ENCODE peak calls at places on chromosomes 3 and 15, in seven cellular contexts. One of them, this sample, is unnamed.

GRCh38 chr3:45642731-45643152 is 46.5 kb upstream of the SACM1L start:
- DNase-seq in CD8-positive, alpha-beta T cell: no peak
- DNase-seq in cardiac fibroblast: peak; percentile 46
- DNase-seq in Calu3: no peak
- DNase-seq in colonic mucosa: no peak
- DNase-seq in GM10248: no peak
- DNase-seq in bronchial epithelial cell: no peak
- DNase-seq in this sample: peak; percentile 35

GRCh38 chr3:114299925-114300624 is 6.2 kb downstream of the TIGIT start:
- DNase-seq in GM10248: no peak
- DNase-seq in Calu3: no peak
- DNase-seq in cardiac fibroblast: no peak
- DNase-seq in CD8-positive, alpha-beta T cell: no peak
- DNase-seq in bronchial epithelial cell: no peak
- DNase-seq in colonic mucosa: no peak
- DNase-seq in this sample: no peak

GRCh38 chr15:80495406-80495942 is 91.3 kb downstream of the ARNT2 start:
- DNase-seq in CD8-positive, alpha-beta T cell: no peak
- DNase-seq in bronchial epithelial cell: no peak
- DNase-seq in GM10248: no peak
- DNase-seq in Calu3: no peak
- DNase-seq in cardiac fibroblast: no peak
- DNase-seq in colonic mucosa: no peak
- DNase-seq in this sample: no peak

GRCh38 chr15:63067976-63068743 is 25.6 kb downstream of the TPM1 start:
- DNase-seq in bronchial epithelial cell: no peak
- DNase-seq in colonic mucosa: no peak
- DNase-seq in GM10248: no peak
- DNase-seq in cardiac fibroblast: peak; percentile 23
- DNase-seq in Calu3: no peak
- DNase-seq in CD8-positive, alpha-beta T cell: no peak
- DNase-seq in this sample: no peak

GRCh38 chr15:63908986-63909385 is 75.2 kb upstream of the HERC1 start:
- DNase-seq in bronchial epithelial cell: peak; percentile 84
- DNase-seq in colonic mucosa: no peak
- DNase-seq in GM10248: no peak
- DNase-seq in Calu3: no peak
- DNase-seq in cardiac fibroblast: peak; percentile 21
- DNase-seq in CD8-positive, alpha-beta T cell: no peak
- DNase-seq in this sample: peak; percentile 63

GRCh38 chr3:76970006-76970680 is 69.8 kb upstream of the ROBO2 start:
- DNase-seq in Calu3: no peak
- DNase-seq in GM10248: no peak
- DNase-seq in CD8-positive, alpha-beta T cell: no peak
- DNase-seq in colonic mucosa: no peak
- DNase-seq in cardiac fibroblast: no peak
- DNase-seq in bronchial epithelial cell: no peak
- DNase-seq in this sample: no peak

GRCh38 chr15:27679621-27680521 is 419.2 kb downstream of the OCA2 start:
- DNase-seq in Calu3: no peak
- DNase-seq in GM10248: no peak
- DNase-seq in cardiac fibroblast: no peak
- DNase-seq in bronchial epithelial cell: no peak
- DNase-seq in CD8-positive, alpha-beta T cell: no peak
- DNase-seq in colonic mucosa: no peak
- DNase-seq in this sample: no peak

GRCh38 chr3:63470745-63471144 is 181.7 kb upstream of the SNTN start:
- DNase-seq in colonic mucosa: no peak
- DNase-seq in Calu3: no peak
- DNase-seq in bronchial epithelial cell: no peak
- DNase-seq in cardiac fibroblast: no peak
- DNase-seq in CD8-positive, alpha-beta T cell: no peak
- DNase-seq in GM10248: no peak
- DNase-seq in this sample: no peak

GRCh38 chr15:64842986-64843561 is 1.4 kb downstream of the PLEKHO2 start:
- DNase-seq in CD8-positive, alpha-beta T cell: no peak
- DNase-seq in colonic mucosa: no peak
- DNase-seq in GM10248: no peak
- DNase-seq in bronchial epithelial cell: no peak
- DNase-seq in Calu3: no peak
- DNase-seq in cardiac fibroblast: peak; percentile 69
- DNase-seq in this sample: peak; percentile 62

GRCh38 chr3:47874913-47875312 is 72.0 kb downstream of the DHX30 start:
- DNase-seq in GM10248: no peak
- DNase-seq in bronchial epithelial cell: peak; percentile 87
- DNase-seq in Calu3: no peak
- DNase-seq in CD8-positive, alpha-beta T cell: no peak
- DNase-seq in colonic mucosa: no peak
- DNase-seq in cardiac fibroblast: no peak
- DNase-seq in this sample: no peak

GRCh38 chr15:39444729-39445470 is 136.0 kb upstream of the THBS1 start:
- DNase-seq in GM10248: no peak
- DNase-seq in CD8-positive, alpha-beta T cell: no peak
- DNase-seq in bronchial epithelial cell: no peak
- DNase-seq in cardiac fibroblast: no peak
- DNase-seq in colonic mucosa: no peak
- DNase-seq in Calu3: no peak
- DNase-seq in this sample: peak; percentile 24

GRCh38 chr3:43055806-43056770 is 49.8 kb downstream of the POMGNT2 start:
- DNase-seq in CD8-positive, alpha-beta T cell: no peak
- DNase-seq in bronchial epithelial cell: no peak
- DNase-seq in colonic mucosa: no peak
- DNase-seq in cardiac fibroblast: no peak
- DNase-seq in GM10248: no peak
- DNase-seq in Calu3: no peak
- DNase-seq in this sample: no peak

GRCh38 chr15:67827561-67828378 is 2.5 kb downstream of the SKOR1 start:
- DNase-seq in Calu3: no peak
- DNase-seq in GM10248: no peak
- DNase-seq in CD8-positive, alpha-beta T cell: no peak
- DNase-seq in colonic mucosa: no peak
- DNase-seq in cardiac fibroblast: no peak
- DNase-seq in bronchial epithelial cell: no peak
- DNase-seq in this sample: no peak

GRCh38 chr3:195705081-195705991 is 15.4 kb upstream of the MUC20 start:
- DNase-seq in GM10248: no peak
- DNase-seq in colonic mucosa: no peak
- DNase-seq in cardiac fibroblast: no peak
- DNase-seq in Calu3: no peak
- DNase-seq in bronchial epithelial cell: no peak
- DNase-seq in CD8-positive, alpha-beta T cell: no peak
- DNase-seq in this sample: no peak

GRCh38 chr3:131535131-131535530 is 32.4 kb upstream of the MRPL3 start:
- DNase-seq in colonic mucosa: no peak
- DNase-seq in GM10248: no peak
- DNase-seq in Calu3: no peak
- DNase-seq in CD8-positive, alpha-beta T cell: no peak
- DNase-seq in bronchial epithelial cell: peak; percentile 13
- DNase-seq in cardiac fibroblast: no peak
- DNase-seq in this sample: peak; percentile 71

GRCh38 chr3:11438636-11439035 is 166.4 kb downstream of the ATG7 start:
- DNase-seq in bronchial epithelial cell: no peak
- DNase-seq in CD8-positive, alpha-beta T cell: no peak
- DNase-seq in cardiac fibroblast: peak; percentile 36
- DNase-seq in colonic mucosa: no peak
- DNase-seq in GM10248: no peak
- DNase-seq in Calu3: no peak
- DNase-seq in this sample: no peak

GRCh38 chr3:23712656-23713559 is 92.8 kb upstream of the UBE2E1 start:
- DNase-seq in Calu3: peak; percentile 27
- DNase-seq in bronchial epithelial cell: peak; percentile 28
- DNase-seq in CD8-positive, alpha-beta T cell: no peak
- DNase-seq in cardiac fibroblast: peak; percentile 69
- DNase-seq in colonic mucosa: no peak
- DNase-seq in GM10248: no peak
- DNase-seq in this sample: peak; percentile 86

GRCh38 chr15:68326711-68327412 is 49.3 kb downstream of the FEM1B start:
- DNase-seq in bronchial epithelial cell: no peak
- DNase-seq in Calu3: no peak
- DNase-seq in CD8-positive, alpha-beta T cell: no peak
- DNase-seq in colonic mucosa: no peak
- DNase-seq in GM10248: no peak
- DNase-seq in cardiac fibroblast: no peak
- DNase-seq in this sample: no peak

GRCh38 chr3:190532626-190533155 is 18.8 kb downstream of the IL1RAP start:
- DNase-seq in cardiac fibroblast: no peak
- DNase-seq in colonic mucosa: no peak
- DNase-seq in CD8-positive, alpha-beta T cell: no peak
- DNase-seq in GM10248: no peak
- DNase-seq in Calu3: no peak
- DNase-seq in bronchial epithelial cell: no peak
- DNase-seq in this sample: no peak

GRCh38 chr3:32304510-32304909 is 66.0 kb downstream of the CMTM8 start:
- DNase-seq in GM10248: no peak
- DNase-seq in cardiac fibroblast: no peak
- DNase-seq in CD8-positive, alpha-beta T cell: no peak
- DNase-seq in Calu3: no peak
- DNase-seq in colonic mucosa: no peak
- DNase-seq in bronchial epithelial cell: no peak
- DNase-seq in this sample: no peak

GRCh38 chr3:62238431-62238830 is 134.9 kb downstream of the FEZF2 start:
- DNase-seq in colonic mucosa: no peak
- DNase-seq in cardiac fibroblast: no peak
- DNase-seq in bronchial epithelial cell: no peak
- DNase-seq in Calu3: no peak
- DNase-seq in GM10248: no peak
- DNase-seq in CD8-positive, alpha-beta T cell: no peak
- DNase-seq in this sample: no peak

GRCh38 chr15:90862964-90863721 is 5.2 kb upstream of the FURIN start:
- DNase-seq in bronchial epithelial cell: peak; percentile 85
- DNase-seq in cardiac fibroblast: peak; percentile 35
- DNase-seq in colonic mucosa: no peak
- DNase-seq in GM10248: no peak
- DNase-seq in CD8-positive, alpha-beta T cell: no peak
- DNase-seq in Calu3: no peak
- DNase-seq in this sample: peak; percentile 33

GRCh38 chr3:98501863-98502262 is 4.4 kb downstream of the OR5K2 start:
- DNase-seq in bronchial epithelial cell: peak; percentile 43
- DNase-seq in cardiac fibroblast: no peak
- DNase-seq in GM10248: no peak
- DNase-seq in Calu3: no peak
- DNase-seq in CD8-positive, alpha-beta T cell: no peak
- DNase-seq in colonic mucosa: no peak
- DNase-seq in this sample: no peak

GRCh38 chr3:187828571-187829452 is 83.5 kb upstream of the BCL6 start:
- DNase-seq in cardiac fibroblast: no peak
- DNase-seq in Calu3: no peak
- DNase-seq in bronchial epithelial cell: no peak
- DNase-seq in GM10248: peak; percentile 37
- DNase-seq in CD8-positive, alpha-beta T cell: no peak
- DNase-seq in colonic mucosa: no peak
- DNase-seq in this sample: no peak

GRCh38 chr3:171236586-171237120 is 210.1 kb upstream of the SLC2A2 start:
- DNase-seq in bronchial epithelial cell: no peak
- DNase-seq in cardiac fibroblast: no peak
- DNase-seq in colonic mucosa: no peak
- DNase-seq in GM10248: no peak
- DNase-seq in Calu3: no peak
- DNase-seq in CD8-positive, alpha-beta T cell: no peak
- DNase-seq in this sample: no peak

GRCh38 chr3:13533823-13534435 is 15.0 kb upstream of the FBLN2 start:
- DNase-seq in colonic mucosa: no peak
- DNase-seq in bronchial epithelial cell: no peak
- DNase-seq in Calu3: no peak
- DNase-seq in GM10248: no peak
- DNase-seq in cardiac fibroblast: no peak
- DNase-seq in CD8-positive, alpha-beta T cell: no peak
- DNase-seq in this sample: no peak

GRCh38 chr15:53461677-53462076 is 297.8 kb downstream of the WDR72 start:
- DNase-seq in colonic mucosa: no peak
- DNase-seq in Calu3: no peak
- DNase-seq in GM10248: no peak
- DNase-seq in bronchial epithelial cell: no peak
- DNase-seq in CD8-positive, alpha-beta T cell: no peak
- DNase-seq in cardiac fibroblast: no peak
- DNase-seq in this sample: no peak
- TF ChIP-seq CTCF in colonic mucosa: no peak
- TF ChIP-seq CTCF in Calu3: no peak
- TF ChIP-seq CTCF in GM10248: no peak
- TF ChIP-seq CTCF in bronchial epithelial cell: no peak
- TF ChIP-seq CTCF in CD8-positive, alpha-beta T cell: no peak
- TF ChIP-seq CTCF in cardiac fibroblast: no peak
- TF ChIP-seq CTCF in this sample: no peak

DNA sequence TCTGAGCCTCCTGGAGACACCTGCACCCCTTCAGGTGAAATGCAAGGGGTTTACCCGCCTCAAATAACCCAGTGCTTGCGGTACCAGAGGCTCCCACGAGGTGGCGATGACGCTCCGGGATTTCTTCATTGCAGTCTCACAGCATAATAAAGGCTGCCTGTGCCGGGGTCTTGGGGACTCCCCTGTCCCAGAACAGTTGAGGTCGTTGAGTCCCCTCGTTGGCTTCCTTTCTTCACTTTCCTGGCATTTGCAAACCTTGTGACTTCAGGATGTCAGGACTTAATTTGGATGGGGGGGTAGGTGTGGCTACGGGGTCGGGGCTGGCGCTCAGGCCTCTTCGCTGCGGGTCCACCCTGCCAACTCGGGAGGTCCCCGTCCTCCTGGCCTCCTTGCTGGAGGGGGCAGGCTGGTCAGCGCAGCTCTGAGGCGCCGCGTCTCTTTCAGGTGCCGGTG is 1.3 kb downstream of the GNAT1 start:
- DNase-seq in CD8-positive, alpha-beta T cell: peak; percentile 75
- DNase-seq in colonic mucosa: peak; percentile 78
- DNase-seq in bronchial epithelial cell: peak; percentile 63
- DNase-seq in Calu3: peak; percentile 84
- DNase-seq in cardiac fibroblast: peak; percentile 65
- DNase-seq in GM10248: peak; percentile 85
- DNase-seq in this sample: peak; percentile 19
- TF ChIP-seq CTCF in CD8-positive, alpha-beta T cell: peak; percentile 81
- TF ChIP-seq CTCF in colonic mucosa: peak; percentile 96
- TF ChIP-seq CTCF in bronchial epithelial cell: peak; percentile 92
- TF ChIP-seq CTCF in Calu3: peak; percentile 92
- TF ChIP-seq CTCF in cardiac fibroblast: peak; percentile 91
- TF ChIP-seq CTCF in GM10248: peak; percentile 97
- TF ChIP-seq CTCF in this sample: peak; percentile 94

DNA sequence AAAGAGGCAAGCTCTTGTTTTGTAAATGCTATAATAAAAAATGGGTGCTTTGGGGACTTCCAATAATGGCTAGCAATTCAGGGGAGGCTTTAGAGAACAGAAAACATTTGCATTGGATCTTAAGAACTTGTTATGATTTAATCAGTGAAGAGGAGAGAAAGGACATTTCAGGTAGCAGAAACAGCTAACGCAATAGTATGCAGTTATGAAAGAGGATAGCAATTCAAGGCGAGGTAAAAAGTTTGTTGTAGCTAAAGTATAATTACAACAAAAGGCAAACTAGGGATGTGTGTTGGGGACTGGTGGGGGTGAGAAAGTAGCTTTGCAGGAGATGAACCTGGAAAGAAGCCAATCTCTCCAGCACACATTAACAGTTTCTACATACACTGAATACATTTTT is 558.7 kb upstream of the SEMA6D start:
- DNase-seq in CD8-positive, alpha-beta T cell: no peak
- DNase-seq in bronchial epithelial cell: no peak
- DNase-seq in colonic mucosa: no peak
- DNase-seq in GM10248: no peak
- DNase-seq in Calu3: no peak
- DNase-seq in cardiac fibroblast: no peak
- DNase-seq in this sample: no peak
- TF ChIP-seq CTCF in CD8-positive, alpha-beta T cell: no peak
- TF ChIP-seq CTCF in bronchial epithelial cell: no peak
- TF ChIP-seq CTCF in colonic mucosa: no peak
- TF ChIP-seq CTCF in GM10248: no peak
- TF ChIP-seq CTCF in Calu3: no peak
- TF ChIP-seq CTCF in cardiac fibroblast: no peak
- TF ChIP-seq CTCF in this sample: no peak

GRCh38 chr15:92395557-92395956 is 1.9 kb downstream of the ST8SIA2 start:
- DNase-seq in bronchial epithelial cell: no peak
- DNase-seq in GM10248: no peak
- DNase-seq in colonic mucosa: no peak
- DNase-seq in Calu3: no peak
- DNase-seq in cardiac fibroblast: no peak
- DNase-seq in CD8-positive, alpha-beta T cell: no peak
- DNase-seq in this sample: no peak
- TF ChIP-seq CTCF in bronchial epithelial cell: no peak
- TF ChIP-seq CTCF in GM10248: no peak
- TF ChIP-seq CTCF in colonic mucosa: no peak
- TF ChIP-seq CTCF in Calu3: no peak
- TF ChIP-seq CTCF in cardiac fibroblast: no peak
- TF ChIP-seq CTCF in CD8-positive, alpha-beta T cell: no peak
- TF ChIP-seq CTCF in this sample: no peak

This sample was measured in HFFc6.